ENCODE peak calls at places on chromosome 13, in four cellular contexts. I, R, P and A are unnamed samples.

GRCh38 chr13:25292301-25292700 is 5.0 kb upstream of the MTMR6 start:
- DNase-seq in I (no peak), R (no peak), P (no peak), A (peak; percentile 84)

GRCh38 chr13:51675385-51675784 is 91.1 kb downstream of the WDFY2 start:
- DNase-seq in I (no peak), R (no peak), P (no peak), A (no peak)

GRCh38 chr13:26502826-26503225 is 54.7 kb upstream of the WASF3 start:
- DNase-seq in I (no peak), R (no peak), P (peak; percentile 95), A (peak; percentile 94)

GRCh38 chr13:93140912-93141311 is 85.7 kb upstream of the GPC6 start:
- DNase-seq in I (no peak), R (no peak), P (no peak), A (no peak)

GRCh38 chr13:51697181-51697580 is 106.8 kb downstream of the DHRS12 start:
- DNase-seq in I (no peak), R (no peak), P (peak; percentile 61), A (peak; percentile 53)

GRCh38 chr13:27964741-27965323 is 4.3 kb downstream of the CDX2 start:
- DNase-seq in I (no peak), R (no peak), P (no peak), A (no peak)

GRCh38 chr13:73138276-73138950 is 79.6 kb downstream of the KLF5 start:
- DNase-seq in I (no peak), R (no peak), P (peak; percentile 36), A (peak; percentile 78)

GRCh38 chr13:98089246-98089645 is 53.6 kb upstream of the FARP1 start:
- DNase-seq in I (no peak), R (no peak), P (peak; percentile 94), A (peak; percentile 18)

GRCh38 chr13:22130254-22130653 is 459.4 kb downstream of the FGF9 start:
- DNase-seq in I (no peak), R (no peak), P (no peak), A (no peak)

GRCh38 chr13:32323912-32324311 is 8.6 kb downstream of the BRCA2 start:
- DNase-seq in I (no peak), R (no peak), P (peak; percentile 86), A (peak; percentile 62)

GRCh38 chr13:113491418-113491883 is 940 bp upstream of the DCUN1D2 start:
- DNase-seq in I (peak; percentile 88), R (no peak), P (peak; percentile 37), A (peak; percentile 28)

GRCh38 chr13:44272692-44273091 is 100.9 kb upstream of the SERP2 start:
- DNase-seq in I (no peak), R (no peak), P (peak; percentile 39), A (peak; percentile 77)

GRCh38 chr13:76019421-76020044 is 383.4 kb downstream of the LMO7 start:
- DNase-seq in I (peak; percentile 47), R (no peak), P (no peak), A (no peak)

GRCh38 chr13:42215578-42216421 is 56.2 kb upstream of the AKAP11 start:
- DNase-seq in I (no peak), R (no peak), P (peak; percentile 61), A (peak; percentile 82)

GRCh38 chr13:45121421-45121820 is 1.1 kb downstream of the GTF2F2 start:
- DNase-seq in I (no peak), R (no peak), P (peak; percentile 49), A (peak; percentile 62)

GRCh38 chr13:32881074-32881791 is 135.0 kb upstream of the KL start:
- DNase-seq in I (no peak), R (no peak), P (peak; percentile 52), A (peak; percentile 51)

GRCh38 chr13:111304041-111304544 is 16.3 kb upstream of the TEX29 start:
- DNase-seq in I (no peak), R (no peak), P (no peak), A (no peak)

GRCh38 chr13:112146073-112146360 is 79.1 kb downstream of the SOX1 start:
- DNase-seq in I (no peak), R (no peak), P (no peak), A (no peak)

GRCh38 chr13:36518707-36519106 is 86.4 kb downstream of the CCNA1 start:
- DNase-seq in I (no peak), R (no peak), P (no peak), A (no peak)

GRCh38 chr13:33379597-33379996 is 94.0 kb upstream of the STARD13 start:
- DNase-seq in I (no peak), R (no peak), P (no peak), A (no peak)

GRCh38 chr13:84645196-84646071 is 763.2 kb upstream of the SLITRK1 start:
- DNase-seq in I (no peak), R (no peak), P (peak; percentile 17), A (peak; percentile 16)

GRCh38 chr13:84653915-84654534 is 771.8 kb upstream of the SLITRK1 start:
- DNase-seq in I (no peak), R (no peak), P (no peak), A (no peak)

GRCh38 chr13:84651288-84651687 is 769.0 kb upstream of the SLITRK1 start:
- DNase-seq in I (no peak), R (no peak), P (peak; percentile 85), A (peak; percentile 95)

GRCh38 chr13:84649853-84650252 is 767.6 kb upstream of the SLITRK1 start:
- DNase-seq in I (no peak), R (no peak), P (peak; percentile 14), A (no peak)

DNA sequence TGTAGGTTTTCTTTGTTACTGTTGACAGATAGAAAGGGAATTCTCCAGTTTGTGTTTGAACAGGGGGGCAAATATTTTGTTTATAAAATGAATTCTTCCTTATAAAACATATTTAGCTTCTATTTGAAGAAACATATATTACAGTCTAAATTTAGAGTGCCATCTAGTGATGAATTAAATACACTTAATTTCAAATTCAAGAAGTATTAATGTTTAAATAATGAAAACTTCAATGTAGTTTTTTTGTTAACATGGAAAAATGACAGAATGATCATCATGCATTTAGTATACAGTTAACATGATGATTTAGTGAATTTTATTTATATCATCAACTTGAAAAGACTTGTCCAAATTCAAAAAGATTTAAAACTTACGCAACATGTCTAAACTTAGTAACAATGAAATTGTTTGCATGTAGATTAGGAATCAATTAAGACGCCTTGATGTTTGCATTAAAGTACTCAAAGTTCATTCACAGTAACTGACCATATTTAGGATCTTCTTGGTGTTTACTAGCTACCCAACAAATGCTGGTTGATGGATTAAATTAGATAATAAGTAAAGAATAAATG is 765.9 kb upstream of the SLITRK1 start:
- DNase-seq in I (no peak), R (no peak), P (peak; percentile 22), A (no peak)
- TF ChIP-seq CTCF in I (no peak), R (peak; percentile 15), P (peak; percentile 2), A (no peak)

GRCh38 chr13:46896346-46897138 is at the start of gene HTR2A:
- DNase-seq in I (peak; percentile 81), R (no peak), P (peak; percentile 33), A (peak; percentile 60)
- H3K4me3 ChIP-seq in I (peak within 1 kb of the TSS; percentile 25), R (peak within 1 kb of the TSS; percentile 63), P (peak within 1 kb of the TSS; percentile 39), A (peak within 1 kb of the TSS; percentile 56)

DNA sequence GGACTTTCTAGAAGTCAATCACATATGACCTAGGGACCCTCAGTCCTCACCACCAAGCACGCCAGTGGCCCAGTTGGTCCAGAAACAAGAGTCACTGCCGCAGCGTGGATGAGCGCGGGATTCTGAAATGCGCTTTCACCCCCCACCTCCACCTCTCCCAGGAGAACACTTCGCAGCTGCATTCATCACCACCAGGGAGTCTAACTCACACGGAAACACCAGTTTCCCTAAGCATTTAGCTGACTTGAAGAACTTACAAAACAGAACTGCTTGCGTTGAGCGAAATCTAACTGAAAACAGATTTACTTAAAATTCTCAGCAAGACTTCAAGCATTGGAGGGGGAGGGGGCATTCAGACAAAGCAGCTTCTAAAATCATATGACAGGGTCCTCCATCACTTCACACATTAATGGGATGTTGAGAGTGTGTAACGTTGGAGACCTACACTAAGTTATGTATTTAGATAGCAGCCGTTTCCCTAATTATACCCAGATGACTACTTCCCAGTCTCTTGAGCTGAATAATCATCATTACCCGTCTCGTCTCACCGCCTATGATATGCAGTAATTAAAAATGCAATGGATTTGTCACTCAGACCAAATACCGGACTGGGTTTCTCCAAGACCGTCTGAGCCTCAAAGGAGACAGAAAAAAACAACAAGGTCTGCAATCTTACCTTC is 258.3 kb upstream of the IRS2 start:
- DNase-seq in I (no peak), R (no peak), P (peak; percentile 54), A (peak; percentile 82)
- TF ChIP-seq CTCF in I (no peak), R (no peak), P (no peak), A (peak; percentile 45)

GRCh38 chr13:35475960-35476943 is at the start of gene MAB21L1:
- DNase-seq in I (peak; percentile 34), R (no peak), P (peak; percentile 21), A (peak; percentile 54)

GRCh38 chr13:35481777-35482176 is 5.3 kb upstream of the MAB21L1 start:
- DNase-seq in I (no peak), R (no peak), P (no peak), A (no peak)

GRCh38 chr13:35478384-35479222 is 2.1 kb upstream of the MAB21L1 start:
- DNase-seq in I (peak; percentile 63), R (no peak), P (no peak), A (no peak)

GRCh38 chr13:35479691-35480090 is 3.2 kb upstream of the MAB21L1 start:
- DNase-seq in I (no peak), R (no peak), P (no peak), A (no peak)

DNA sequence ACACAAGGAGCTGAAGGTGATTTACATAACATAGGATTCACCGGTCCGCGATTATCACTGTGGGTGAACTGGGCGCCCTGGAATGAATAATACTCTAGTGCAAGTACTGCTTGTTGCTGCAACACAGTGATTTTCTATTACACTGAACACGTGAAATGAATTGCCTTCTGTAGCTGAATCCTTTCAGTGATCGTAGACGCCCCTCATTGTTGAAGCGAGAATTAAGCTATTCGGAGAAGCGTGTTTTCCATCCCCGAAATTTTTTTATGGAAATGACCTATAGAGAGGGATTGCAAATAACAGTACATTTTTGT is 2.7 kb upstream of the MAB21L1 start:
- DNase-seq in I (no peak), R (no peak), P (no peak), A (no peak)
- H3K4me3 ChIP-seq in I (no peak overlapping the region), R (no peak overlapping the region), P (no peak overlapping the region), A (no peak overlapping the region)